ENCODE peak calls at places on chromosomes 3 and 15, in five cellular contexts. O is lung, R is BE2C, G is psoas muscle, N is adrenal gland. J is an unnamed sample. For H3K27me3 and H3K36me3, the result is how much of the 10 kb centered on the place peaks cover.

GRCh38 chr3:45143673-45144670 is 2.2 kb downstream of the CDCP1 start:
- DNase-seq in N (no peak), R (no peak), O (no peak), G (no peak), J (peak)

GRCh38 chr3:45054196-45054857 is 28.2 kb downstream of the CLEC3B start:
- DNase-seq in G (no peak), O (no peak), R (no peak), N (no peak), J (no peak)

GRCh38 chr15:92819312-92820232 is 80.6 kb upstream of the CHD2 start:
- DNase-seq in G (no peak), R (peak), N (no peak), O (no peak), J (no peak)

GRCh38 chr3:56700136-56700535 is 17.1 kb upstream of the TASOR start:
- DNase-seq in G (no peak), R (no peak), N (no peak), O (no peak), J (no peak)

GRCh38 chr3:122944671-122945151 is 82.9 kb downstream of the SEMA5B start:
- DNase-seq in O (no peak), N (no peak), G (no peak), R (peak), J (no peak)

GRCh38 chr15:78716651-78717050 is 75.6 kb upstream of the CHRNB4 start:
- DNase-seq in N (no peak), O (no peak), R (no peak), G (no peak), J (no peak)

GRCh38 chr15:62783303-62783957 is 259.1 kb upstream of the TPM1 start:
- DNase-seq in R (no peak), N (no peak), O (no peak), G (no peak), J (no peak)

GRCh38 chr15:60568883-60569495 is 90.0 kb upstream of the ICE2 start:
- DNase-seq in R (no peak), O (no peak), G (no peak), N (no peak), J (no peak)

GRCh38 chr3:183733553-183733952 is 36.0 kb downstream of the YEATS2 start:
- DNase-seq in G (no peak), N (no peak), O (no peak), R (no peak), J (no peak)

GRCh38 chr3:100252006-100252405 is 8.8 kb upstream of the TBC1D23 start:
- DNase-seq in O (no peak), G (no peak), R (no peak), N (no peak), J (no peak)

GRCh38 chr3:165476399-165477060 is 280.3 kb upstream of the SLITRK3 start:
- DNase-seq in G (no peak), O (no peak), R (no peak), N (no peak), J (no peak)

GRCh38 chr3:21835266-21835665 is 84.3 kb upstream of the ZNF385D start:
- DNase-seq in N (no peak), R (no peak), G (no peak), O (no peak), J (no peak)

GRCh38 chr3:55127565-55127964 is 199.7 kb upstream of the LRTM1 start:
- DNase-seq in O (no peak), G (no peak), N (no peak), R (no peak), J (no peak)

GRCh38 chr3:57999423-58000115 is 8.7 kb upstream of the FLNB start:
- DNase-seq in G (no peak), R (no peak), O (no peak), N (no peak), J (no peak)

GRCh38 chr3:195802795-195803194 is 8.9 kb downstream of the MUC4 start:
- DNase-seq in R (no peak), N (no peak), G (no peak), O (no peak), J (no peak)

GRCh38 chr15:79117442-79118204 is 27.0 kb upstream of the RASGRF1 start:
- DNase-seq in O (no peak), N (no peak), R (no peak), G (no peak), J (no peak)

GRCh38 chr15:85750807-85751730 is 43.7 kb downstream of the KLHL25 start:
- DNase-seq in R (no peak), N (no peak), O (no peak), G (no peak), J (no peak)

GRCh38 chr3:100150583-100150982 is 36.3 kb upstream of the FILIP1L start:
- DNase-seq in G (no peak), N (peak), R (no peak), O (no peak), J (no peak)

GRCh38 chr3:194265996-194266657 is 85.0 kb downstream of the CPN2 start:
- DNase-seq in R (no peak), O (no peak), G (no peak), N (no peak), J (no peak)

GRCh38 chr3:141305436-141305835 is 62.9 kb upstream of the ZBTB38 start:
- DNase-seq in G (no peak), R (peak), O (no peak), N (peak), J (no peak)

GRCh38 chr3:184766555-184767261 is 45.3 kb upstream of the VPS8 start:
- DNase-seq in G (no peak), R (no peak), N (no peak), O (no peak), J (peak)

GRCh38 chr3:31472479-31473390 is 60.0 kb upstream of the STT3B start:
- DNase-seq in G (no peak), N (no peak), O (no peak), R (no peak), J (no peak)

GRCh38 chr3:10466186-10466585 is 39.2 kb downstream of the ATP2B2 start:
- DNase-seq in O (no peak), G (no peak), N (no peak), R (no peak), J (no peak)

GRCh38 chr3:10467204-10467603 is 38.2 kb downstream of the ATP2B2 start:
- DNase-seq in R (no peak), O (no peak), N (no peak), G (no peak), J (no peak)

GRCh38 chr3:10463191-10464067 is 42.0 kb downstream of the ATP2B2 start:
- DNase-seq in O (no peak), R (no peak), G (no peak), N (no peak), J (no peak)

GRCh38 chr3:10464068-10464434 is 41.3 kb downstream of the ATP2B2 start:
- DNase-seq in O (no peak), N (no peak), G (no peak), R (no peak), J (no peak)

DNA sequence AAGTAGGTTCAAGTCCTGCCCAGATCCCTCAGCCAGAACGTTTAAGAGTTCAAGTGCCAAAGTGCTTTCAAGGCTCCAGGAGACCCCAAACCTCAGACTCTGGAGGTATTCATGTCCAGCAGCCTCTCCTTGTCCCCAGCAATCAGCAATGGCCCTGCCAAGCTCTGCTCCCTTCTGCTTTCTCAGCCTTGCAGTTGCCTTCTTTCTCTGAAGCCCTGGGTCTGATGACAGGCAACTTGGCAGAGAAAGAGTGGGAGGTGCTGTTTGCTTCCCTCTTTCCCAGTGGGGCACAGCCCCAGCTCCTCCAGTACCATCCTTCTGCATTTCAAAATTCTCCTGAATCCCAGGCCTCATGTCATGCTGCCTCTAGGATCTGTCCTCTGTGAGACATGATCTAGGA is 40.2 kb downstream of the ATP2B2 start:
- DNase-seq in R (no peak), O (no peak), G (no peak), N (no peak), J (no peak)
- H3K27me3 ChIP-seq in R (under half), O (under half), G (under half), N (under half), J (under half)

DNA sequence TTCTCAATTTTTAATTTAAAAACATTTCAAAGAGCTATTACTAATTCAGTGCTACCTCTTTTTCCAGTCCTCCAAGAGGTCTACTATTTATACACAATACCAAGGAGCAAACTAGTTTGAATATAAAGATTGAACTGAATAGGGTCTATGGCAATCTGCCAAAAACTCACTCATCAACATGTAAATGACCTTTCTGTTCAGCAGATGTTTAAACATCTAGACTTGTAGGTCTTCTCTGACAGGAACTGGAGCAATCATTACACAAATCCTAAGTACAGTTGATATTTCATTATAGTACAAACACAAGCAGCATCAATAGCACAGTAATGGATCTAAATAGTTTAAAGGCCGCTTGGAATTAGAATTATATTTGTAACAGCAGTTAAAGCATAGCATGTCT is 10.9 kb downstream of the COPB2 start:
- DNase-seq in N (no peak), O (no peak), R (no peak), G (no peak), J (no peak)
- H3K36me3 ChIP-seq in N (half or more), O (under half), R (half or more), G (under half), J (under half)

DNA sequence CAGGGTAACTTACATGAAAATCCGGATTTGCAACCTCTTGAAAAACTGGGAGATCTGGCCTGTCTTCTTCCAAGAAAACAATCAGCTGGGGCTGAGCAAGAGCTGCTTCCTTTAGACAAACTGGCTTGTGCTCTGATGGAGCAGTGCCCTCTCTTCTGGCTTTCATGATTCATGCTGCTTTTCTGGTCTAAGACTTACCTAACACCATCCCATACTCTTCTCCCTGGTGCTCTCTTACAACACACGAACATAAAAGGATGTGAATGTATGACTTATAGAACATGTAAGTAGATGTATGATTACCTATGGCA is 9.9 kb downstream of the TJP1 start:
- DNase-seq in R (no peak), O (no peak), G (no peak), N (no peak), J (no peak)
- H3K4me3 ChIP-seq in R (no peak), O (no peak), G (no peak), N (no peak), J (no peak)

DNA sequence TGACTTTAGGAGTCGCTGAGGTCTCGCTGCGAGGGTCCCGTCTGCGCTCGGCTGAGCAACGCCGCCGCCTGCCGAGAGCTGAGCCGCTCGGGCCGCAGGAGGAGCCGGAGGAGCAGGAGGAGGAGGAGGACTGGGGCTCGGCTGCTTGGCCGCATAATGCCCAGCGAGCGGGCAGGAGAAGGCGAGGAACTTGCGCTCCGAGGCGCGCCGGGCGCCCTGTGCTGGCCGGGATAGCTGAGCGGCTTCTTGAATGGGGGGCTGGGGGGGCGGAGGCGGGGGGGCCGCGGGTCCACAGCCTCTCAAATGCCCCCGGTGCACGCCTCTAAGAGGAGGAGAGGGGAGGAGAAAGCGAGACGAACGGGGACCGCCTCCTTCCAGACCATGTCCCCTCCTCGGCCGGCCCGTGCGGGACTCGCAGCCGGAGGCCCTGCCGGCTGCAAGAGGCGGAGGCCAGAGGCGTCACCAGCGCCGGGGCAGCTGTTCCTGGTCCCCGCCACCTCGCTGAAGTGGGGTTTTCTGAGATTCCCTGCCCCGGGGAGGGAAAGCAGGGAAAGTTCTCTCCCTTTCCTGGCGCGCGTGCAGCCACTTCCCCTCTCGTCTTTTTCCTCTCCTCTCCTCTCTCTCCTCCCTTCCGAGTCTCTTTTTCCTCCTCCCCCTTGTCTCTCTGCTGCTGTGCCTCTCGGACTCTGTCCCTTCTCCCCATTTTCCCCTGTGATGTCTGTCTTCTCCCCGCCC is at the start of gene ADAMTS9:
- DNase-seq in N (peak), O (peak), G (peak), R (peak), J (peak)
- H3K27me3 ChIP-seq in N (under half), O (under half), G (under half), R (under half), J (under half)

GRCh38 chr3:119647177-119647576 is 13.2 kb downstream of the POPDC2 start:
- DNase-seq in O (no peak), R (no peak), G (no peak), N (no peak), J (no peak)

GRCh38 chr3:119647843-119648575 is 12.4 kb downstream of the POPDC2 start:
- DNase-seq in R (no peak), G (no peak), N (no peak), O (no peak), J (no peak)

GRCh38 chr3:119643528-119643927 is 16.9 kb downstream of the POPDC2 start:
- DNase-seq in R (no peak), N (no peak), G (no peak), O (no peak), J (no peak)

GRCh38 chr3:119644481-119644880 is 15.9 kb downstream of the POPDC2 start:
- DNase-seq in G (no peak), R (no peak), O (no peak), N (no peak), J (no peak)

GRCh38 chr3:119645813-119646212 is 14.6 kb downstream of the POPDC2 start:
- DNase-seq in R (no peak), G (no peak), O (no peak), N (no peak), J (no peak)
- H3K36me3 ChIP-seq in R (under half), G (under half), O (under half), N (under half), J (under half)

J was measured in pancreas.